ENCODE peak calls at places on chromosomes 11 and 22, in six cellular contexts. Z is astrocyte of the spinal cord; J is Caki2; V is stimulated activated effector memory CD8-positive, alpha-beta T cell treated with anti-CD3 and anti-CD28 coated beads, Interleukin-12 subunit alpha, Interleukin-12 subunit beta, amount 100 ng/mL, for 72 hours; P is COR-L47; K is stimulated activated CD4-positive, alpha-beta T cell treated with anti-CD3 and anti-CD28 coated beads, Interleukin-1b, Interleukin-23, amount 100 ng/mL, for 4 hours. Q is an unnamed sample.

GRCh38 chr11:132396318-132396717 is 1025.9 kb downstream of the NTM start:
- DNase-seq in Z (no peak), J (no peak), V (no peak), P (no peak), K (no peak), Q (no peak)

GRCh38 chr22:22682807-22683667 is 38.6 kb downstream of the GGTLC2 start:
- DNase-seq in Z (peak; percentile 29), J (peak; percentile 73), V (no peak), P (no peak), K (no peak), Q (peak; percentile 67)

GRCh38 chr11:77136074-77136473 is 8.0 kb downstream of the MYO7A start:
- DNase-seq in Z (peak; percentile 48), J (no peak), V (no peak), P (no peak), K (no peak), Q (no peak)

GRCh38 chr11:12008790-12009616 is 577 bp upstream of the DKK3 start:
- DNase-seq in Z (peak; percentile 65), J (peak; percentile 48), V (no peak), P (no peak), K (no peak), Q (no peak)

GRCh38 chr11:61516675-61517516 is 8.3 kb downstream of the LRRC10B start:
- DNase-seq in Z (peak; percentile 10), J (peak; percentile 12), V (peak; percentile 70), P (no peak), K (peak; percentile 56), Q (no peak)

GRCh38 chr22:38461414-38462081 is 6.3 kb upstream of the KDELR3 start:
- DNase-seq in Z (peak; percentile 82), J (peak; percentile 87), V (peak; percentile 40), P (peak; percentile 96), K (peak; percentile 43), Q (peak; percentile 62)

GRCh38 chr22:27474711-27475547 is 326.6 kb downstream of the MN1 start:
- DNase-seq in Z (peak; percentile 92), J (peak; percentile 96), V (no peak), P (peak; percentile 27), K (no peak), Q (peak; percentile 98)

GRCh38 chr11:13210424-13210823 is 67.2 kb upstream of the BMAL1 start:
- DNase-seq in Z (peak; percentile 81), J (peak; percentile 66), V (no peak), P (peak; percentile 71), K (no peak), Q (peak; percentile 71)

GRCh38 chr11:116601734-116602636 is 170.8 kb downstream of the BUD13 start:
- DNase-seq in Z (no peak), J (no peak), V (no peak), P (no peak), K (no peak), Q (no peak)

GRCh38 chr11:32231909-32232493 is 141.1 kb downstream of the RCN1 start:
- DNase-seq in Z (peak; percentile 16), J (peak; percentile 8), V (no peak), P (peak; percentile 13), K (no peak), Q (peak; percentile 23)

GRCh38 chr22:44445307-44445680 is 52.7 kb downstream of the RTL6 start:
- DNase-seq in Z (no peak), J (no peak), V (no peak), P (no peak), K (no peak), Q (no peak)

GRCh38 chr11:36088234-36088975 is 144.5 kb downstream of the LDLRAD3 start:
- DNase-seq in Z (peak; percentile 38), J (no peak), V (no peak), P (no peak), K (no peak), Q (no peak)

GRCh38 chr11:84566681-84567080 is 1060.5 kb downstream of the DLG2 start:
- DNase-seq in Z (no peak), J (no peak), V (no peak), P (no peak), K (no peak), Q (no peak)

GRCh38 chr22:38203090-38203810 is 1.5 kb downstream of the MAFF start:
- DNase-seq in Z (peak; percentile 34), J (peak; percentile 62), V (no peak), P (no peak), K (no peak), Q (no peak)

GRCh38 chr11:34840736-34841386 is 75.3 kb downstream of the APIP start:
- DNase-seq in Z (no peak), J (no peak), V (peak; percentile 5), P (no peak), K (no peak), Q (no peak)

GRCh38 chr22:30396871-30397655 is at the start of gene SEC14L2:
- DNase-seq in Z (peak; percentile 38), J (peak; percentile 62), V (peak; percentile 21), P (peak; percentile 38), K (peak; percentile 62), Q (peak; percentile 48)

GRCh38 chr11:65965986-65966762 is 4.6 kb downstream of the SART1 start:
- DNase-seq in Z (no peak), J (no peak), V (no peak), P (no peak), K (no peak), Q (no peak)

GRCh38 chr11:11179239-11179638 is 173.8 kb downstream of the CSNK2A3 start:
- DNase-seq in Z (peak; percentile 78), J (peak; percentile 82), V (no peak), P (no peak), K (no peak), Q (peak; percentile 88)

GRCh38 chr11:82845336-82846036 is 54.7 kb downstream of the PRCP start:
- DNase-seq in Z (no peak), J (no peak), V (no peak), P (no peak), K (no peak), Q (no peak)

GRCh38 chr11:44575288-44575672 is 9.8 kb downstream of the CD82 start:
- DNase-seq in Z (peak; percentile 54), J (no peak), V (no peak), P (no peak), K (peak; percentile 51), Q (peak; percentile 64)

GRCh38 chr22:27152883-27153282 is 495.5 kb downstream of the MIAT start:
- DNase-seq in Z (no peak), J (no peak), V (no peak), P (no peak), K (no peak), Q (no peak)

GRCh38 chr11:58498464-58498863 is 9.4 kb downstream of the OR5B21 start:
- DNase-seq in Z (no peak), J (no peak), V (no peak), P (no peak), K (no peak), Q (no peak)

GRCh38 chr11:43866520-43866919 is 14.1 kb upstream of the ALKBH3 start:
- DNase-seq in Z (no peak), J (no peak), V (no peak), P (no peak), K (no peak), Q (no peak)

GRCh38 chr11:108278546-108278945 is 55.7 kb downstream of the ATM start:
- DNase-seq in Z (no peak), J (no peak), V (no peak), P (no peak), K (no peak), Q (no peak)

GRCh38 chr11:125315088-125315740 is 150.7 kb downstream of the PKNOX2 start:
- DNase-seq in Z (peak; percentile 37), J (no peak), V (no peak), P (peak; percentile 97), K (no peak), Q (no peak)

GRCh38 chr11:34313099-34313517 is 44.7 kb downstream of the ABTB2 start:
- DNase-seq in Z (no peak), J (no peak), V (no peak), P (no peak), K (no peak), Q (no peak)

GRCh38 chr11:74678591-74679512 is 52.4 kb downstream of the CHRDL2 start:
- DNase-seq in Z (no peak), J (no peak), V (no peak), P (no peak), K (no peak), Q (no peak)

GRCh38 chr22:47625013-47625385 is 862.5 kb downstream of the TBC1D22A start:
- DNase-seq in Z (no peak), J (no peak), V (no peak), P (no peak), K (no peak), Q (no peak)

GRCh38 chr11:86676533-86677154 is 4.2 kb upstream of the ME3 start:
- DNase-seq in Z (no peak), J (no peak), V (no peak), P (no peak), K (no peak), Q (no peak)

GRCh38 chr11:45678962-45679361 is 13.5 kb upstream of the CHST1 start:
- DNase-seq in Z (no peak), J (no peak), V (no peak), P (no peak), K (no peak), Q (no peak)

GRCh38 chr11:95734009-95734572 is 55.5 kb downstream of the FAM76B start:
- DNase-seq in Z (no peak), J (no peak), V (no peak), P (no peak), K (no peak), Q (no peak)

Q was measured in kidney glomerular epithelial cell.